ENCODE peak calls at places on chromosomes 4 and X, in seven cellular contexts. O, N, M, L, C, Q and K are unnamed samples.

GRCh38 chr4:11149612-11150259 is 279.0 kb downstream of the HS3ST1 start:
- DNase-seq in C (no peak), M (no peak), N (no peak), L (no peak), Q (no peak), O (no peak), K (no peak)

GRCh38 chr4:106021737-106022410 is 126.6 kb downstream of the NPNT start:
- DNase-seq in M (no peak), N (peak; percentile 81), Q (no peak), O (no peak), L (no peak), C (peak; percentile 8), K (no peak)

GRCh38 chrX:13893826-13894225 is 76.9 kb upstream of the GPM6B start:
- DNase-seq in C (no peak), M (no peak), N (no peak), L (no peak), Q (no peak), O (no peak), K (no peak)

GRCh38 chr4:22264261-22264660 is 251.6 kb downstream of the ADGRA3 start:
- DNase-seq in C (no peak), Q (no peak), M (no peak), N (no peak), L (no peak), O (no peak), K (no peak)

GRCh38 chr4:13865871-13866669 is 238.5 kb upstream of the BOD1L1 start:
- DNase-seq in Q (peak; percentile 20), N (peak; percentile 13), M (no peak), L (no peak), O (no peak), C (peak; percentile 68), K (no peak)

GRCh38 chrX:1444896-1445480 is 7.7 kb downstream of the ASMTL start:
- DNase-seq in N (no peak), M (peak; percentile 8), C (no peak), L (no peak), Q (no peak), O (no peak), K (no peak)

GRCh38 chrX:72069380-72070160 is 62.1 kb downstream of the RTL5 start:
- DNase-seq in O (no peak), Q (no peak), C (no peak), L (no peak), M (no peak), N (no peak), K (no peak)

GRCh38 chrX:151359931-151360871 is 36.8 kb upstream of the VMA21 start:
- DNase-seq in O (peak; percentile 9), C (peak; percentile 0), N (peak; percentile 3), M (peak; percentile 74), L (no peak), Q (peak; percentile 3), K (no peak)

GRCh38 chrX:39577976-39578962 is 519.5 kb downstream of the BCOR start:
- DNase-seq in C (peak; percentile 68), N (peak; percentile 29), O (no peak), M (peak; percentile 80), Q (no peak), L (no peak), K (no peak)

GRCh38 chr4:47703008-47703407 is 134.9 kb downstream of the CORIN start:
- DNase-seq in O (no peak), L (no peak), C (no peak), Q (no peak), N (no peak), M (no peak), K (no peak)

GRCh38 chrX:2989565-2989964 is 16.8 kb upstream of the ARSH start:
- DNase-seq in N (no peak), Q (no peak), L (no peak), M (no peak), C (no peak), O (no peak), K (no peak)

GRCh38 chrX:47831788-47832187 is 4.9 kb upstream of the ZNF81 start:
- DNase-seq in C (peak; percentile 56), L (peak; percentile 27), Q (peak; percentile 32), M (peak; percentile 81), O (peak; percentile 66), N (peak; percentile 46), K (peak; percentile 21)